ENCODE peak calls at places on chromosomes 1 and 21, in nine cellular contexts. N, P, G, S, K, U, O, Q and M are unnamed samples. For H3K27me3 and H3K4me1, the result is how much of the 10 kb centered on the place peaks cover.

GRCh38 chr1:72869873-72870272 is 587.5 kb upstream of the NEGR1 start:
- DNase-seq in P (no peak), G (no peak), S (no peak), O (no peak), U (no peak), N (no peak), Q (no peak), K (no peak), M (no peak)

GRCh38 chr1:219342836-219343235 is 169.2 kb downstream of the LYPLAL1 start:
- DNase-seq in Q (no peak), O (no peak), K (no peak), P (no peak), G (no peak), U (no peak), S (no peak), N (no peak), M (no peak)

GRCh38 chr1:213512316-213512715 is 461.3 kb downstream of the RPS6KC1 start:
- DNase-seq in P (no peak), K (no peak), G (no peak), O (no peak), Q (peak), U (no peak), S (no peak), N (no peak), M (no peak)

GRCh38 chr1:248373761-248374160 is 1.8 kb upstream of the OR2T6 start:
- DNase-seq in S (no peak), K (no peak), P (no peak), G (no peak), Q (no peak), U (no peak), N (no peak), O (no peak), M (no peak)

GRCh38 chr1:85313888-85314696 is 37.7 kb upstream of the BCL10 start:
- DNase-seq in O (no peak), K (no peak), G (peak), P (no peak), U (peak), N (no peak), Q (no peak), S (peak), M (no peak)

GRCh38 chr21:43810505-43811261 is 21.3 kb downstream of the RRP1 start:
- DNase-seq in P (peak), U (peak), Q (peak), K (peak), S (peak), G (peak), O (peak), N (peak), M (peak)

GRCh38 chr1:21816602-21817302 is 4.7 kb downstream of the LDLRAD2 start:
- DNase-seq in G (no peak), S (no peak), U (peak), Q (peak), P (no peak), K (no peak), N (no peak), O (no peak), M (no peak)

GRCh38 chr1:67690018-67690363 is 5.0 kb downstream of the GADD45A start:
- DNase-seq in P (no peak), O (no peak), Q (no peak), G (no peak), N (no peak), K (no peak), U (no peak), S (no peak), M (no peak)

GRCh38 chr1:231028676-231029075 is 11.4 kb downstream of the FAM89A start:
- DNase-seq in O (no peak), G (no peak), K (no peak), N (no peak), P (no peak), U (no peak), Q (peak), S (no peak), M (no peak)

GRCh38 chr1:119617751-119618691 is 30.0 kb downstream of the ZNF697 start:
- DNase-seq in O (peak), S (peak), P (no peak), K (no peak), N (peak), Q (no peak), U (peak), G (no peak), M (no peak)

GRCh38 chr21:45330075-45330781 is 42.5 kb upstream of the POFUT2 start:
- DNase-seq in P (peak), U (peak), K (peak), O (peak), G (no peak), Q (peak), S (no peak), N (no peak), M (no peak)

GRCh38 chr1:29196863-29197589 is 15.3 kb upstream of the SRSF4 start:
- DNase-seq in U (no peak), K (no peak), P (no peak), G (no peak), S (no peak), Q (no peak), N (no peak), O (no peak), M (no peak)

GRCh38 chr1:145897969-145898368 is 11.9 kb downstream of the ITGA10 start:
- DNase-seq in Q (no peak), N (no peak), P (no peak), K (no peak), G (no peak), U (no peak), O (no peak), S (no peak), M (no peak)

GRCh38 chr1:89754518-89754917 is 66.3 kb upstream of the LRRC8D start:
- DNase-seq in N (no peak), U (peak), O (no peak), K (no peak), Q (no peak), P (no peak), S (no peak), G (no peak), M (no peak)

GRCh38 chr21:38756746-38757145 is 49.0 kb upstream of the ETS2 start:
- DNase-seq in U (peak), O (no peak), N (no peak), G (no peak), S (no peak), Q (no peak), P (no peak), K (no peak), M (no peak)

GRCh38 chr1:229674042-229674441 is 48.0 kb downstream of the URB2 start:
- DNase-seq in Q (no peak), N (no peak), G (no peak), U (no peak), O (no peak), P (no peak), S (no peak), K (no peak), M (peak)

GRCh38 chr1:203858055-203858454 is 3.3 kb upstream of the SNRPE start:
- DNase-seq in G (no peak), P (no peak), U (peak), S (no peak), N (no peak), K (no peak), Q (no peak), O (no peak), M (no peak)

GRCh38 chr21:17925000-17925610 is 105.9 kb upstream of the C21orf91 start:
- DNase-seq in Q (peak), G (no peak), S (peak), N (peak), K (no peak), P (no peak), O (no peak), U (peak), M (peak)

GRCh38 chr1:107365874-107366273 is 225.0 kb downstream of the NTNG1 start:
- DNase-seq in Q (no peak), O (no peak), K (no peak), G (no peak), S (no peak), U (no peak), P (no peak), N (no peak), M (no peak)

GRCh38 chr1:99622702-99623347 is 23.1 kb upstream of the PALMD start:
- DNase-seq in S (no peak), O (no peak), P (no peak), Q (no peak), U (no peak), G (no peak), K (no peak), N (no peak), M (no peak)

GRCh38 chr1:99619583-99619982 is 26.3 kb upstream of the PALMD start:
- DNase-seq in Q (no peak), O (no peak), U (no peak), K (no peak), G (no peak), S (no peak), N (no peak), P (no peak), M (no peak)

GRCh38 chr1:99621340-99621901 is 24.5 kb upstream of the PALMD start:
- DNase-seq in N (no peak), Q (no peak), O (no peak), P (no peak), U (no peak), K (no peak), G (no peak), S (no peak), M (no peak)
- H3K4me3 ChIP-seq in N (no peak), Q (no peak), O (no peak), P (no peak), U (no peak), K (no peak), G (no peak), S (no peak), M (no peak)

DNA sequence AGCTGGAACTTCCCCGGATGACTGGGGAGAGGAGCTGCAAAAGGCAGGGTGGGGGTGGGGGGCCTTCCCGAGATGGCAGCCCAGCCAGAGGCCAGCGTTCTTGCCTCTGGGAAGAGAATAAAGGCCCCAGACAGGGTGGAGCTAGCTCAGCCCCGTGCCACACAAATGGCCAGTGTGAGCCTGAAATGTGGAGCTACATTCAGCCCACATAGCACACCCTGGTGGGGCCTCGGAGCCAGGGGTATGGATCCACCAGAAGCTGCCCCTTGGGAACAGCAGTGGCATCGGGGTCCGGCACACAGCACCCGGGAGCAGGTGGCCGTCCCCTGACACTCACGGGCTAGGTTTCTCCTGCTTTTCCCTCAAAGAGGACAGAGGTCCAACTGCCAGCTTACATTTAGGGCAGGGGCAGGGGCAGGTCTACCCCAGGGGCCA is 93.9 kb downstream of the PDE9A start:
- DNase-seq in G (no peak), U (no peak), N (no peak), P (no peak), S (no peak), Q (no peak), O (no peak), K (peak), M (no peak)
- H3K27me3 ChIP-seq in G (under half), U (under half), N (under half), P (under half), S (under half), Q (under half), O (under half), K (under half), M (under half)

GRCh38 chr1:234604393-234604725 is 5.6 kb downstream of the IRF2BP2 start:
- DNase-seq in S (no peak), N (no peak), O (no peak), P (no peak), G (no peak), Q (no peak), K (no peak), U (no peak), M (no peak)

GRCh38 chr1:234604726-234605492 is 5.1 kb downstream of the IRF2BP2 start:
- DNase-seq in O (no peak), K (no peak), P (no peak), G (no peak), N (no peak), S (no peak), Q (no peak), U (peak), M (no peak)

GRCh38 chr1:234605493-234605982 is 4.4 kb downstream of the IRF2BP2 start:
- DNase-seq in Q (no peak), S (no peak), O (no peak), U (peak), N (no peak), K (no peak), P (no peak), G (no peak), M (no peak)

GRCh38 chr1:234602334-234603220 is 7.4 kb downstream of the IRF2BP2 start:
- DNase-seq in N (peak), Q (no peak), K (no peak), P (no peak), S (no peak), G (peak), O (no peak), U (peak), M (no peak)

DNA sequence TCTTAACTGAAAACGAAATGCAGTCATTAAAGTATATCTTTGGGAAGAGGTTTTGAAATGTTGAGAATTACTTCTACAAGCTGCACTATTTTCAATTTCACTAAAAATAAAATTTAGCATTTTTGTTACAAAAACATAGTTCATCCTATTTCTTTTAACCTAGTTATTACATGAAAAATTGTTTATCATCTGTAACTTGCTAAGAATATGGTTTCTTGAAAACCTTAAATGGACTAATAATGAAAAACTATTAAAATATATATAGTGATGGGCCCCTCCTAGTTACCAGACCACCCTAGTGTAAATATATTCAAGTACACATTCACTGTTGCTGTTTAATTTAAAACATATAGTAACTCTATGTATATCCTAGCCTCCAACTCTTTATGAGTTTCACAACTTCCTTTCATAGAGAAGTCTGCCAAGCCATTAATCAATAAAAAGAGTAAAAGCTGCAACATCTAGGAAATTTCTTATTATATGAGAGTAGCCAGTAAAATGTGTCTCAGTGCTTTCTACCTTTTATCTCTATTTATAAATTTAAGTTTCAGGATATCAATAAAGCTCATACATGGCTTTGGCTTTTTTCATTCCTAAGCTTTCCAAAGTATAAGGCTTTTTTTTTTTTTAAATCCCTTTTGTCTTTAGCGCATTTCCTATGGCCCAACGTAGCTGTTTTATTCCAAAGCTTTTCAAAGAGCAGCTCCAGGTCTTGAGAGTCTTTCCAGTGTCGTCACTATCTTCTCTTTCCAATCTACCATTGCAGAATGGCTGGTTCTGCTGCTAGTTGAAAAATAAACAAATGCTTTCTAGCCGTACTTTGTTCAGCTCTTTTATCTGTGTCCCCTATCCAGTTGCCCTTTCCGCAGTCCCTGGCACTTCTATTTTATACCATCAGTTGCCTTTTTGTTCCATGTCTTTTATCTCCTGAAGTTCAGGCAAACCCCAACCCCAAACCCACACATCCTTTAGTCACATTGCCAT is 6.5 kb downstream of the IRF2BP2 start:
- DNase-seq in P (no peak), U (peak), N (no peak), K (no peak), O (no peak), S (no peak), G (no peak), Q (no peak), M (no peak)
- H3K4me1 ChIP-seq in P (under half), U (under half), N (half or more), K (under half), O (half or more), S (half or more), G (under half), Q (under half), M (half or more)

DNA sequence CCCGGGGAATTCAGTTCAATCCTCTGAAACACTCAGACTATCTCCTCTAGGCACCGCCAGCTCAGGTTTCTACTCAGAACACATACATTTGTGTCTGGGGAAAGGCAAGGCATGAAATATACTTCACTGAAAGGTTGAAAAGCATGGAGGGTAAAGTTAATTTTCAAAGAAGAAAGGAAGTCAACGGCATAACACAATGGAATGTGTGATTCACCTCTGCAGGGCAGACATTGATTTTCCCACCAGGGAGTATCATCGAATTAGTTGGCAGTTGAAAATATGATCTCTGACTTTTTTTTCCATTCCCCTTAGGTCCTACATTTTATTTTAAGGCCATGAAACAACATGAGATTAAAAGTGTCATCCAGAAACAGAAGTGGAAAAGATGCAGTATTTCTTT is 669.3 kb downstream of the SMYD3 start:
- DNase-seq in Q (no peak), K (no peak), P (no peak), S (no peak), G (no peak), N (no peak), U (peak), O (no peak), M (no peak)
- H3K4me3 ChIP-seq in Q (no peak), K (no peak), P (no peak), S (no peak), G (no peak), N (no peak), U (no peak), O (no peak), M (no peak)

DNA sequence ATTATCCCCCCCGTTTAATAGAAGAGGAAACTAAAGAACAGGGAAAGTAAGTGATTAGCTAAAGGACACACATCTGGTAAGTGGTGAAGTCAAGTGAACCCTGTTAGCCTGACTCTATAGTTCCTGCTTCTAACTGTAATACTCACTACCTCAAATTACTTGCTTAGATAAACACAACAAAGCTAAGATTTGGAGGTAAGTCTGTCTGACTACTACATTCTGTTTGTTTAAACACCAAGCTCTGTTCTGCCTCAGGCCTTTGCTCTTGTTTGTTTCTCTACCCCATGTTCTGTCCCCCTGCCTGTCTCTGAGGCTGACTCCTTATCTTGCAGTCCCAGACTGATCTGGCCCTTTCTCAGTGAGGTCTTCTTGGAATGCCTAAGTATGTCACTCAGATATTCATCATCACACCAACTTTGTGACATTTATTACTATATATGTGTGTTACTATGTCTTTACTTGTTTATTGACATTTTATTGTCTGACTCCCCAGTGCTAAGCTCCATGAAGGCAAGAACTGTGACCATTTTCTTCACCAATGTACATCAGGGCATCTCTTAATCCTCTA is 425.4 kb downstream of the LMO4 start:
- DNase-seq in N (no peak), O (no peak), S (no peak), P (no peak), G (no peak), Q (no peak), K (no peak), U (no peak), M (no peak)
- H3K27me3 ChIP-seq in N (under half), O (under half), S (under half), P (under half), G (under half), Q (under half), K (under half), U (under half), M (under half)